ENCODE peak calls at places on chromosomes 16 and 17, in four cellular contexts. N is fibroblast of the aortic adventitia, V is NCI-H1092, W is HS-5. I is an unnamed sample.

GRCh38 chr16:74035816-74036215 is 260.8 kb upstream of the PSMD7 start:
- DNase-seq in W (no peak), N (no peak), V (peak; percentile 2), I (no peak)

GRCh38 chr17:27504188-27504995 is 48.1 kb downstream of the KSR1 start:
- DNase-seq in W (no peak), V (no peak), N (no peak), I (no peak)

GRCh38 chr16:84199861-84200260 is 8.9 kb downstream of the ADAD2 start:
- DNase-seq in N (no peak), W (no peak), V (no peak), I (no peak)

GRCh38 chr16:3698941-3699340 is 18.4 kb downstream of the TRAP1 start:
- DNase-seq in N (no peak), V (no peak), W (no peak), I (no peak)

GRCh38 chr16:87850009-87851006 is 19.0 kb downstream of the SLC7A5 start:
- DNase-seq in W (no peak), N (peak; percentile 47), V (peak; percentile 42), I (peak; percentile 79)

GRCh38 chr17:75625813-75626486 is 7.3 kb upstream of the SMIM5 start:
- DNase-seq in V (peak; percentile 11), W (no peak), N (peak; percentile 6), I (peak; percentile 29)

GRCh38 chr17:66715745-66716156 is 119.2 kb upstream of the CACNG5 start:
- DNase-seq in W (peak; percentile 11), N (peak; percentile 75), V (peak; percentile 65), I (no peak)

GRCh38 chr17:20059728-20060188 is 50.6 kb downstream of the SPECC1 start:
- DNase-seq in W (no peak), V (no peak), N (no peak), I (no peak)

GRCh38 chr17:61833536-61834203 is 29.7 kb downstream of the BRIP1 start:
- DNase-seq in N (peak; percentile 65), V (no peak), W (peak; percentile 66), I (no peak)

GRCh38 chr17:51056813-51057510 is 63.7 kb downstream of the SPAG9 start:
- DNase-seq in V (no peak), W (peak; percentile 68), N (peak; percentile 94), I (no peak)

GRCh38 chr17:81002409-81003361 is 11.0 kb downstream of the CHMP6 start:
- DNase-seq in N (peak; percentile 85), V (peak; percentile 51), W (no peak), I (peak; percentile 73)

GRCh38 chr17:72683506-72684404 is 408.7 kb downstream of the SLC39A11 start:
- DNase-seq in N (peak; percentile 95), W (peak; percentile 82), V (no peak), I (no peak)

GRCh38 chr16:11604783-11605563 is 18.3 kb upstream of the LITAF start:
- DNase-seq in V (no peak), W (no peak), N (peak; percentile 81), I (peak; percentile 73)

GRCh38 chr17:33241390-33241789 is 51.7 kb downstream of the ASIC2 start:
- DNase-seq in W (no peak), V (no peak), N (peak; percentile 63), I (no peak)